ENCODE peak calls at places on chromosome 21, in six cellular contexts. T is WTC11; O is fibroblast of mammary gland; G is stimulated activated CD8-positive, alpha-beta memory T cell treated with anti-CD3 and anti-CD28 coated beads, Interleukin-2, amount 100 ng/mL, for 48 hours; H is A172; U is activated T-cell treated with anti-CD3 and anti-CD28 coated beads, Interleukin-2, amount 50 U/mL, for 72 hours. C is an unnamed sample.

GRCh38 chr21:30408782-30409494 is 13.1 kb downstream of the KRTAP13-1 start:
- DNase-seq in H (peak; percentile 60), U (no peak), O (peak; percentile 84), T (peak; percentile 84), G (no peak), C (peak; percentile 2)

GRCh38 chr21:46022551-46023107 is 41.1 kb downstream of the COL6A1 start:
- DNase-seq in G (no peak), T (no peak), O (peak; percentile 51), H (no peak), U (no peak), C (no peak)

GRCh38 chr21:32806810-32807386 is 35.3 kb upstream of the PAXBP1 start:
- DNase-seq in U (peak; percentile 21), T (no peak), G (peak; percentile 15), H (peak; percentile 27), O (peak; percentile 57), C (no peak)

GRCh38 chr21:44011123-44011773 is 861 bp upstream of the TRAPPC10 start:
- DNase-seq in G (no peak), O (no peak), T (peak; percentile 26), U (no peak), H (no peak), C (no peak)

GRCh38 chr21:36169465-36170128 is 13.0 kb downstream of the DOP1B start:
- DNase-seq in H (no peak), U (no peak), G (no peak), T (peak; percentile 28), O (no peak), C (no peak)

GRCh38 chr21:33301632-33302002 is 23.2 kb upstream of the IFNAR1 start:
- DNase-seq in H (no peak), T (no peak), U (no peak), O (no peak), G (no peak), C (no peak)

GRCh38 chr21:38910390-38911008 is 104.8 kb downstream of the ETS2 start:
- DNase-seq in U (peak; percentile 75), T (no peak), O (no peak), G (peak; percentile 19), H (peak; percentile 56), C (peak; percentile 63)

GRCh38 chr21:16534408-16535099 is 804.8 kb downstream of the USP25 start:
- DNase-seq in O (peak; percentile 87), G (no peak), H (peak; percentile 79), T (no peak), U (no peak), C (peak; percentile 16)

GRCh38 chr21:45632897-45633260 is 10.6 kb upstream of the PCBP3 start:
- DNase-seq in G (no peak), H (no peak), O (no peak), T (no peak), U (no peak), C (no peak)

GRCh38 chr21:45700461-45700860 is 56.9 kb downstream of the PCBP3 start:
- DNase-seq in T (no peak), U (no peak), G (no peak), H (no peak), O (no peak), C (no peak)

GRCh38 chr21:31557421-31557955 is 102.0 kb upstream of the SOD1 start:
- DNase-seq in H (no peak), U (peak; percentile 46), T (peak; percentile 60), G (no peak), O (no peak), C (no peak)

GRCh38 chr21:17802568-17802967 is 16.6 kb downstream of the C21orf91 start:
- DNase-seq in T (no peak), O (peak; percentile 54), H (peak; percentile 71), G (no peak), U (no peak), C (peak; percentile 28)

GRCh38 chr21:34509151-34509550 is 2.9 kb downstream of the KCNE1 start:
- DNase-seq in H (no peak), O (no peak), U (no peak), G (no peak), T (no peak), C (no peak)

GRCh38 chr21:29904359-29905282 is 35.2 kb downstream of the GRIK1 start:
- DNase-seq in G (no peak), O (peak; percentile 84), U (no peak), T (no peak), H (no peak), C (peak; percentile 24)

GRCh38 chr21:36207577-36208320 is 51.1 kb downstream of the DOP1B start:
- DNase-seq in U (peak; percentile 8), G (no peak), H (peak; percentile 90), O (peak; percentile 50), T (no peak), C (peak; percentile 93)

GRCh38 chr21:38126677-38127271 is 130.0 kb upstream of the KCNJ15 start:
- DNase-seq in T (peak; percentile 83), U (peak; percentile 55), H (peak; percentile 68), O (peak; percentile 46), G (peak; percentile 33), C (peak; percentile 31)

GRCh38 chr21:26115899-26116298 is 54.7 kb downstream of the APP start:
- DNase-seq in U (no peak), H (peak; percentile 58), G (no peak), O (peak; percentile 88), T (no peak), C (peak; percentile 44)

GRCh38 chr21:25717491-25718139 is 17.1 kb downstream of the ATP5PF start:
- DNase-seq in G (no peak), U (no peak), H (peak; percentile 32), O (peak; percentile 44), T (no peak), C (no peak)

GRCh38 chr21:46461909-46462308 is 3.2 kb downstream of the DIP2A start:
- DNase-seq in H (no peak), T (no peak), G (no peak), U (no peak), O (no peak), C (no peak)

GRCh38 chr21:45522986-45523385 is 19.3 kb downstream of the SLC19A1 start:
- DNase-seq in H (no peak), O (no peak), U (no peak), G (no peak), T (no peak), C (no peak)

GRCh38 chr21:43797925-43798715 is 8.7 kb downstream of the RRP1 start:
- DNase-seq in T (no peak), U (no peak), H (no peak), G (no peak), O (peak; percentile 19), C (no peak)

GRCh38 chr21:20330652-20331051 is 667.6 kb upstream of the NCAM2 start:
- DNase-seq in G (no peak), H (no peak), T (no peak), U (no peak), O (no peak), C (no peak)

GRCh38 chr21:27569831-27570230 is 602.9 kb upstream of the ADAMTS5 start:
- DNase-seq in O (no peak), G (no peak), U (no peak), H (no peak), T (no peak), C (peak; percentile 8)